ENCODE peak calls at places on chromosomes 2 and 18, in eight cellular contexts. One of them, this sample, is unnamed.

GRCh38 chr18:32610116-32610630 is 139.5 kb upstream of the GAREM1 start:
- DNase-seq in breast epithelium: no peak
- DNase-seq in HCT116: no peak
- DNase-seq in spleen: no peak
- DNase-seq in sigmoid colon: no peak
- DNase-seq in GM23338: no peak
- DNase-seq in transverse colon: no peak
- DNase-seq in GM12892: no peak
- DNase-seq in this sample: no peak

GRCh38 chr2:221571108-221571390 is 1.1 kb downstream of the EPHA4 start:
- DNase-seq in breast epithelium: no peak
- DNase-seq in HCT116: no peak
- DNase-seq in spleen: peak
- DNase-seq in sigmoid colon: no peak
- DNase-seq in GM23338: no peak
- DNase-seq in transverse colon: peak
- DNase-seq in GM12892: no peak
- DNase-seq in this sample: no peak

GRCh38 chr2:199985625-199986207 is 30.3 kb downstream of the MAIP1 start:
- DNase-seq in breast epithelium: peak
- DNase-seq in HCT116: peak
- DNase-seq in spleen: no peak
- DNase-seq in sigmoid colon: no peak
- DNase-seq in GM23338: peak
- DNase-seq in transverse colon: peak
- DNase-seq in GM12892: no peak
- DNase-seq in this sample: no peak

GRCh38 chr2:63861220-63861822 is 19.6 kb downstream of the UGP2 start:
- DNase-seq in breast epithelium: no peak
- DNase-seq in HCT116: peak
- DNase-seq in spleen: no peak
- DNase-seq in sigmoid colon: peak
- DNase-seq in GM23338: peak
- DNase-seq in transverse colon: peak
- DNase-seq in GM12892: no peak
- DNase-seq in this sample: no peak

GRCh38 chr2:152580722-152581121 is 136.5 kb downstream of the PRPF40A start:
- DNase-seq in breast epithelium: no peak
- DNase-seq in HCT116: no peak
- DNase-seq in spleen: no peak
- DNase-seq in sigmoid colon: no peak
- DNase-seq in GM23338: no peak
- DNase-seq in transverse colon: no peak
- DNase-seq in GM12892: no peak
- DNase-seq in this sample: no peak

GRCh38 chr18:32257073-32257780 is 67.4 kb downstream of the MEP1B start:
- DNase-seq in breast epithelium: no peak
- DNase-seq in HCT116: no peak
- DNase-seq in spleen: no peak
- DNase-seq in sigmoid colon: no peak
- DNase-seq in GM23338: no peak
- DNase-seq in transverse colon: no peak
- DNase-seq in GM12892: no peak
- DNase-seq in this sample: no peak

GRCh38 chr2:233297076-233297475 is 10.5 kb upstream of the SAG start:
- DNase-seq in breast epithelium: no peak
- DNase-seq in HCT116: no peak
- DNase-seq in spleen: no peak
- DNase-seq in sigmoid colon: no peak
- DNase-seq in GM23338: no peak
- DNase-seq in transverse colon: no peak
- DNase-seq in GM12892: no peak
- DNase-seq in this sample: no peak

GRCh38 chr2:175004730-175004979 is 526 bp downstream of the CHN1 start:
- DNase-seq in breast epithelium: no peak
- DNase-seq in HCT116: no peak
- DNase-seq in spleen: no peak
- DNase-seq in sigmoid colon: no peak
- DNase-seq in GM23338: peak
- DNase-seq in transverse colon: no peak
- DNase-seq in GM12892: no peak
- DNase-seq in this sample: no peak

GRCh38 chr2:155913356-155913755 is 419.2 kb downstream of the NR4A2 start:
- DNase-seq in breast epithelium: no peak
- DNase-seq in HCT116: no peak
- DNase-seq in spleen: no peak
- DNase-seq in sigmoid colon: no peak
- DNase-seq in GM23338: no peak
- DNase-seq in transverse colon: no peak
- DNase-seq in GM12892: no peak
- DNase-seq in this sample: no peak

GRCh38 chr2:191215205-191215604 is 30.0 kb upstream of the MYO1B start:
- DNase-seq in breast epithelium: no peak
- DNase-seq in HCT116: no peak
- DNase-seq in spleen: no peak
- DNase-seq in sigmoid colon: no peak
- DNase-seq in GM23338: no peak
- DNase-seq in transverse colon: no peak
- DNase-seq in GM12892: no peak
- DNase-seq in this sample: no peak

GRCh38 chr2:19029655-19030054 is 328.8 kb downstream of the OSR1 start:
- DNase-seq in breast epithelium: no peak
- DNase-seq in HCT116: no peak
- DNase-seq in spleen: no peak
- DNase-seq in sigmoid colon: no peak
- DNase-seq in GM23338: no peak
- DNase-seq in transverse colon: no peak
- DNase-seq in GM12892: no peak
- DNase-seq in this sample: no peak

GRCh38 chr2:169495310-169495928 is 14.1 kb upstream of the KLHL41 start:
- DNase-seq in breast epithelium: no peak
- DNase-seq in HCT116: no peak
- DNase-seq in spleen: no peak
- DNase-seq in sigmoid colon: no peak
- DNase-seq in GM23338: no peak
- DNase-seq in transverse colon: no peak
- DNase-seq in GM12892: no peak
- DNase-seq in this sample: no peak

GRCh38 chr2:85503611-85504433 is 35.1 kb upstream of the MAT2A start:
- DNase-seq in breast epithelium: no peak
- DNase-seq in HCT116: no peak
- DNase-seq in spleen: no peak
- DNase-seq in sigmoid colon: no peak
- DNase-seq in GM23338: no peak
- DNase-seq in transverse colon: no peak
- DNase-seq in GM12892: no peak
- DNase-seq in this sample: no peak

GRCh38 chr18:3511980-3512379 is 62.0 kb downstream of the TGIF1 start:
- DNase-seq in breast epithelium: no peak
- DNase-seq in HCT116: no peak
- DNase-seq in spleen: no peak
- DNase-seq in sigmoid colon: no peak
- DNase-seq in GM23338: no peak
- DNase-seq in transverse colon: no peak
- DNase-seq in GM12892: no peak
- DNase-seq in this sample: no peak

GRCh38 chr18:76274470-76275289 is 220.4 kb downstream of the ZNF516 start:
- DNase-seq in breast epithelium: no peak
- DNase-seq in HCT116: peak
- DNase-seq in spleen: no peak
- DNase-seq in sigmoid colon: no peak
- DNase-seq in GM23338: peak
- DNase-seq in transverse colon: no peak
- DNase-seq in GM12892: no peak
- DNase-seq in this sample: no peak

GRCh38 chr18:61653823-61654551 is 238.8 kb downstream of the RNF152 start:
- DNase-seq in breast epithelium: no peak
- DNase-seq in HCT116: no peak
- DNase-seq in spleen: no peak
- DNase-seq in sigmoid colon: no peak
- DNase-seq in GM23338: no peak
- DNase-seq in transverse colon: no peak
- DNase-seq in GM12892: no peak
- DNase-seq in this sample: no peak

GRCh38 chr18:58087928-58088722 is 44.1 kb downstream of the NEDD4L start:
- DNase-seq in breast epithelium: peak
- DNase-seq in HCT116: no peak
- DNase-seq in spleen: no peak
- DNase-seq in sigmoid colon: no peak
- DNase-seq in GM23338: peak
- DNase-seq in transverse colon: peak
- DNase-seq in GM12892: no peak
- DNase-seq in this sample: no peak

GRCh38 chr2:173854840-173855239 is 110.3 kb downstream of the SP3 start:
- DNase-seq in breast epithelium: no peak
- DNase-seq in HCT116: no peak
- DNase-seq in spleen: no peak
- DNase-seq in sigmoid colon: no peak
- DNase-seq in GM23338: no peak
- DNase-seq in transverse colon: no peak
- DNase-seq in GM12892: no peak
- DNase-seq in this sample: no peak

GRCh38 chr18:62525611-62526010 is 2.8 kb downstream of the ZCCHC2 start:
- DNase-seq in breast epithelium: no peak
- DNase-seq in HCT116: no peak
- DNase-seq in spleen: no peak
- DNase-seq in sigmoid colon: no peak
- DNase-seq in GM23338: no peak
- DNase-seq in transverse colon: no peak
- DNase-seq in GM12892: no peak
- DNase-seq in this sample: no peak

GRCh38 chr18:55858661-55859111 is 270.7 kb upstream of the TCF4 start:
- DNase-seq in breast epithelium: no peak
- DNase-seq in HCT116: no peak
- DNase-seq in spleen: no peak
- DNase-seq in sigmoid colon: no peak
- DNase-seq in GM23338: no peak
- DNase-seq in transverse colon: no peak
- DNase-seq in GM12892: no peak
- DNase-seq in this sample: no peak

GRCh38 chr2:64888591-64889309 is 100.4 kb upstream of the SLC1A4 start:
- DNase-seq in breast epithelium: no peak
- DNase-seq in HCT116: peak
- DNase-seq in spleen: no peak
- DNase-seq in sigmoid colon: no peak
- DNase-seq in GM23338: peak
- DNase-seq in transverse colon: no peak
- DNase-seq in GM12892: no peak
- DNase-seq in this sample: no peak

DNA sequence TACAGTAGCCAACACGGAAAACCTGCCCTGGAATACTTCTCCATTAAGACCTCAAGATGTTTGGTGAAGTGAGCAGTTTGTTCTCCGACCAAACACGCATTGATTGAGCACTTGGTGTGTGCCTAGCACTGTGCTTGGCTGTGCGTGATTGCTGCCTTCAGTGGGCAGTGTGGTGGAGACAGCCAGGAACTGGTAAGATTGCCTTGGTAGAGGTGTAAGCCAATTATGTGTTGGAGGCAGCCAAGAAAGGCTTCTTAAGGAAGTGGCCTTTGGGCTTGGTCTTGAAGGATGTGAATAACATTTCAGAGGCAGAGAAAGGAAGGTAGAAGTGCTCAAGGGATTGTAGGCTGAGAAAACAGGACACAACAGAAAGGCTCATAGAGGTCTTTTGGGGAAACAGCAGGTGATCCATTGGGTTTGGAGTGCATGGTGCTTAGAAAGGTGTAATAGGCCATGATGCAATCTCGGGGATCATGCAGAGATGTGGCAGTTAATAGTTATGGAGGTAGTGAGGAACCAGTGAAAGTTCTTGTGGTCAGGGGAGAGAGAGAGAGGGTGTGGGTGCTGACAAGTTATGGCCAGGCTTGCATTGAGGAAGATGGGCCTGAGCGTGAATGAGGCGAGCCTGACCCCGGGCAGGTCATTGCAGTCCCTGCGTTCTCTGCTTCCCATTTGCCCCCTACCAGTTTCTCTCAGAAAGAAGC is 6.3 kb downstream of the B3GNT2 start:
- DNase-seq in breast epithelium: no peak
- DNase-seq in HCT116: no peak
- DNase-seq in spleen: no peak
- DNase-seq in sigmoid colon: no peak
- DNase-seq in GM23338: no peak
- DNase-seq in transverse colon: no peak
- DNase-seq in GM12892: no peak
- DNase-seq in this sample: no peak
- TF ChIP-seq POLR2AphosphoS5 in breast epithelium: no peak
- TF ChIP-seq POLR2AphosphoS5 in HCT116: no peak
- TF ChIP-seq POLR2AphosphoS5 in spleen: no peak
- TF ChIP-seq POLR2AphosphoS5 in sigmoid colon: no peak
- TF ChIP-seq POLR2AphosphoS5 in GM23338: no peak
- TF ChIP-seq POLR2AphosphoS5 in transverse colon: no peak
- TF ChIP-seq POLR2AphosphoS5 in GM12892: peak
- TF ChIP-seq POLR2AphosphoS5 in this sample: no peak

GRCh38 chr2:71129891-71130324 is at the start of gene MCEE:
- DNase-seq in breast epithelium: peak
- DNase-seq in HCT116: peak
- DNase-seq in spleen: peak
- DNase-seq in sigmoid colon: peak
- DNase-seq in GM23338: peak
- DNase-seq in transverse colon: peak
- DNase-seq in GM12892: peak
- DNase-seq in this sample: no peak
- TF ChIP-seq POLR2AphosphoS5 in breast epithelium: peak
- TF ChIP-seq POLR2AphosphoS5 in HCT116: no peak
- TF ChIP-seq POLR2AphosphoS5 in spleen: peak
- TF ChIP-seq POLR2AphosphoS5 in sigmoid colon: peak
- TF ChIP-seq POLR2AphosphoS5 in GM23338: peak
- TF ChIP-seq POLR2AphosphoS5 in transverse colon: peak
- TF ChIP-seq POLR2AphosphoS5 in GM12892: no peak
- TF ChIP-seq POLR2AphosphoS5 in this sample: no peak

DNA sequence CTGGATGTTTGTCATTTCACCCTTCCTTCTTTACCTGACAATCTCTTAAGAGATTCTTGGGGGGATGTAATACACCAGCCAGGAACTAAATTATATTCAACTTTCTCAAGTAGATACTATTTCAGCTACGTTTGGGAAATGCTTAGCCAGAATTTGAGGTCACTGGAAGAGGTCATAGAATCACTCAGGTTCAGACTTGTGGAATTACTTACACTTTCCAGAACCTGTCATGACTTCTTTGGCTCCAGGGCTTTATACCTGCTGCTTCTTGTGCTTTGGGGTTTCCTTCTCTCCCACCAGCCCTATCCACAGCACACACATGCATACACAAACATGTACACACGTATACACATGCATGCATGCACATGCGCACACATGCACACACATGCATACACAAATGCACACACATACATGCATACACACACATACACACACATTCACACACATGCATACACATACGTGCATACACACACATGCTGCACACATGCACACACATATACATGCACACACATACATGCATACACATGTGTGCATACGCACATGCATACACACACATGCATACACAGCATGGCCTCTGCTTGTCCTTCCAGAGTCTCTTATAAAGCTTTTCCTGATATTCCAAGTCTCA is 23.5 kb upstream of the ANXA4 start:
- DNase-seq in breast epithelium: no peak
- DNase-seq in HCT116: no peak
- DNase-seq in spleen: no peak
- DNase-seq in sigmoid colon: no peak
- DNase-seq in GM23338: no peak
- DNase-seq in transverse colon: no peak
- DNase-seq in GM12892: no peak
- DNase-seq in this sample: no peak
- TF ChIP-seq POLR2AphosphoS5 in breast epithelium: no peak
- TF ChIP-seq POLR2AphosphoS5 in HCT116: no peak
- TF ChIP-seq POLR2AphosphoS5 in spleen: no peak
- TF ChIP-seq POLR2AphosphoS5 in sigmoid colon: no peak
- TF ChIP-seq POLR2AphosphoS5 in GM23338: no peak
- TF ChIP-seq POLR2AphosphoS5 in transverse colon: no peak
- TF ChIP-seq POLR2AphosphoS5 in GM12892: no peak
- TF ChIP-seq POLR2AphosphoS5 in this sample: no peak

GRCh38 chr18:22868831-22869230 is 64.3 kb upstream of the RBBP8 start:
- DNase-seq in breast epithelium: no peak
- DNase-seq in HCT116: no peak
- DNase-seq in spleen: no peak
- DNase-seq in sigmoid colon: no peak
- DNase-seq in GM23338: no peak
- DNase-seq in transverse colon: no peak
- DNase-seq in GM12892: no peak
- DNase-seq in this sample: no peak
- TF ChIP-seq POLR2AphosphoS5 in breast epithelium: no peak
- TF ChIP-seq POLR2AphosphoS5 in HCT116: no peak
- TF ChIP-seq POLR2AphosphoS5 in spleen: no peak
- TF ChIP-seq POLR2AphosphoS5 in sigmoid colon: no peak
- TF ChIP-seq POLR2AphosphoS5 in GM23338: no peak
- TF ChIP-seq POLR2AphosphoS5 in transverse colon: no peak
- TF ChIP-seq POLR2AphosphoS5 in GM12892: no peak
- TF ChIP-seq POLR2AphosphoS5 in this sample: no peak